ENCODE peak calls at places on chromosomes 1 and 21, in seven cellular contexts. One of them, this sample, is unnamed.

GRCh38 chr1:165036403-165036802 is 320.1 kb downstream of the LMX1A start:
- DNase-seq in PC-9: no peak
- DNase-seq in WTC11: no peak
- DNase-seq in lung: no peak
- DNase-seq in upper lobe of right lung: no peak
- DNase-seq in HepG2: no peak
- DNase-seq in CD4-positive, alpha-beta T cell: no peak
- DNase-seq in this sample: no peak

GRCh38 chr1:55575571-55576279 is 360.6 kb upstream of the USP24 start:
- DNase-seq in upper lobe of right lung: no peak
- DNase-seq in HepG2: no peak
- DNase-seq in WTC11: no peak
- DNase-seq in lung: no peak
- DNase-seq in CD4-positive, alpha-beta T cell: no peak
- DNase-seq in PC-9: no peak
- DNase-seq in this sample: no peak

GRCh38 chr1:78254517-78254916 is 208.8 kb downstream of the GIPC2 start:
- DNase-seq in WTC11: no peak
- DNase-seq in upper lobe of right lung: no peak
- DNase-seq in HepG2: no peak
- DNase-seq in lung: no peak
- DNase-seq in CD4-positive, alpha-beta T cell: no peak
- DNase-seq in PC-9: peak
- DNase-seq in this sample: no peak

GRCh38 chr1:205600085-205600484 is 31.7 kb downstream of the ELK4 start:
- DNase-seq in upper lobe of right lung: no peak
- DNase-seq in PC-9: no peak
- DNase-seq in HepG2: no peak
- DNase-seq in WTC11: no peak
- DNase-seq in lung: no peak
- DNase-seq in CD4-positive, alpha-beta T cell: no peak
- DNase-seq in this sample: no peak

GRCh38 chr1:242412921-242413320 is 111.6 kb downstream of the PLD5 start:
- DNase-seq in CD4-positive, alpha-beta T cell: no peak
- DNase-seq in HepG2: no peak
- DNase-seq in upper lobe of right lung: no peak
- DNase-seq in WTC11: no peak
- DNase-seq in PC-9: no peak
- DNase-seq in lung: no peak
- DNase-seq in this sample: no peak

GRCh38 chr1:90579212-90579802 is 137.8 kb downstream of the BARHL2 start:
- DNase-seq in lung: no peak
- DNase-seq in upper lobe of right lung: no peak
- DNase-seq in HepG2: peak
- DNase-seq in CD4-positive, alpha-beta T cell: no peak
- DNase-seq in WTC11: no peak
- DNase-seq in PC-9: peak
- DNase-seq in this sample: no peak

GRCh38 chr1:159891275-159892157 is 8.4 kb downstream of the CFAP45 start:
- DNase-seq in WTC11: peak
- DNase-seq in HepG2: peak
- DNase-seq in lung: peak
- DNase-seq in PC-9: peak
- DNase-seq in CD4-positive, alpha-beta T cell: peak
- DNase-seq in upper lobe of right lung: peak
- DNase-seq in this sample: peak

GRCh38 chr1:214187933-214188332 is 93.0 kb upstream of the SMYD2 start:
- DNase-seq in WTC11: no peak
- DNase-seq in PC-9: no peak
- DNase-seq in lung: no peak
- DNase-seq in CD4-positive, alpha-beta T cell: no peak
- DNase-seq in upper lobe of right lung: no peak
- DNase-seq in HepG2: no peak
- DNase-seq in this sample: no peak

GRCh38 chr1:33128781-33129180 is 47.8 kb downstream of the AZIN2 start:
- DNase-seq in upper lobe of right lung: no peak
- DNase-seq in lung: no peak
- DNase-seq in CD4-positive, alpha-beta T cell: no peak
- DNase-seq in WTC11: no peak
- DNase-seq in HepG2: no peak
- DNase-seq in PC-9: no peak
- DNase-seq in this sample: no peak

GRCh38 chr1:33133478-33134105 is 48.3 kb downstream of the TRIM62 start:
- DNase-seq in WTC11: no peak
- DNase-seq in HepG2: no peak
- DNase-seq in lung: no peak
- DNase-seq in CD4-positive, alpha-beta T cell: no peak
- DNase-seq in PC-9: no peak
- DNase-seq in upper lobe of right lung: no peak
- DNase-seq in this sample: no peak

GRCh38 chr1:33132549-33132948 is 49.3 kb downstream of the TRIM62 start:
- DNase-seq in upper lobe of right lung: no peak
- DNase-seq in PC-9: no peak
- DNase-seq in WTC11: no peak
- DNase-seq in HepG2: no peak
- DNase-seq in lung: no peak
- DNase-seq in CD4-positive, alpha-beta T cell: no peak
- DNase-seq in this sample: no peak

GRCh38 chr1:33130297-33130696 is 49.3 kb downstream of the AZIN2 start:
- DNase-seq in HepG2: no peak
- DNase-seq in upper lobe of right lung: no peak
- DNase-seq in CD4-positive, alpha-beta T cell: no peak
- DNase-seq in WTC11: no peak
- DNase-seq in lung: no peak
- DNase-seq in PC-9: no peak
- DNase-seq in this sample: peak

DNA sequence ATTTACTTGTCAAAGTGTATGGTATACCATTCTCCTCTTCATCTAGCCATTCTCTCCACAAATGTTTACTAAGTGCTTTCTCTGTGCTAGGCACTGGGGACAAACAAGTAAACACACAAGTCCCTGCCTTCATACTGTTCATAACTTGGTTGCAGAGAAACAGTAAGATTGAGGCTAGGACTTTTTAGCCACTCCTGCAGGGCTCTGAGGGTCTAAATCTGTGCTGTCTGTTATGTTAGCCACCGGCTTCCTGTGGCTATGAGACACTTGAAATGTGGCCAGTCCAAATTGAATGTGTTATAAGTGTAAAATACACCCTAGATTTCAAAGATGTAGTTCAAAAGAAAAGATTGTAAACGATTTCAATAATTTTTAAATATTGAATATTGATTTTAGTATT is 50.2 kb downstream of the AZIN2 start:
- DNase-seq in upper lobe of right lung: no peak
- DNase-seq in PC-9: no peak
- DNase-seq in lung: no peak
- DNase-seq in HepG2: no peak
- DNase-seq in CD4-positive, alpha-beta T cell: no peak
- DNase-seq in WTC11: no peak
- DNase-seq in this sample: no peak
- TF ChIP-seq CTCF in upper lobe of right lung: no peak
- TF ChIP-seq CTCF in PC-9: no peak
- TF ChIP-seq CTCF in lung: no peak
- TF ChIP-seq CTCF in HepG2: no peak
- TF ChIP-seq CTCF in CD4-positive, alpha-beta T cell: no peak
- TF ChIP-seq CTCF in WTC11: no peak
- TF ChIP-seq CTCF in this sample: no peak

DNA sequence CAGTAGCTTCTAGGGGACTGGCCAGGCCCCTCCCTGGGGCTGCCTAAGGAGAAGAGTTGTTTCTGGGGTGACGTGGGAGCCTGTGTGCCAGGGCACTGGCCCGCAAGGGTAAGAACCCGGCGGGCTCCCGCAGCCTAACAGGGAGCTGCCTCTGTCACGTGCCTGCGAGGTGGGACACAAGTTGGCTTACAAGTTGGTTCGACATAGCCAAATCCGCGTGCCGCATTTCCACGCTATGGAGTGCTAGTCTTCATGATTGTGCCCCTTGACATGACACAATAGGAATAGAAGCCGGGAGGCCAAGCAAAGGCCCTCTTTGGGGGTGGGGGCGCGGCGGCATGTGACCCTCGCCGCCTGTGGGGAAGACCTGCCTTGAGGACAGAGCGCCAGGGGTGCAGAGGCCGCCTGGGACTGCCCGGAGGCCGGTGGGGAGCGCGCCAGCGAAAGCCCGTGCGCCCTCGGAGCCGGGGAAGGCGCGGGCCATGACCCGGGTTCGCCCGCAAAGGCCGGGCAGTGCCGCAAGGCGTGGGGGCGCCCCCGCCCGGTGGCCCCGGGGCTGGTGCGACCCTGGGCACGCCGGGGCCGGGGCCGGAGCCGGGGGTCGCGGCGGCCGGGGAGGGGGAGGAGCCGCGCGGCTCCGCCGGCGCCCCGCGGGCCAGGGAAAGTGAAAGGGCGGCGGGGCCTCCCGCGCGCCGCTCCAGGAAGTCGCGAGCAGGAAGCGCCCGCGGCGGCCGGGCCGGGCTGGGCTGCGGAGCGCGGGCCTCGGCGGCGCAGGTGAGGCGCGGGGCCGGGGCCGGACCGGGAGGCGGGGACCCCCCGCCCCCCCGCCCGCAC is at the start of gene SLC37A1:
- DNase-seq in WTC11: peak
- DNase-seq in HepG2: no peak
- DNase-seq in lung: no peak
- DNase-seq in PC-9: no peak
- DNase-seq in upper lobe of right lung: peak
- DNase-seq in CD4-positive, alpha-beta T cell: peak
- DNase-seq in this sample: peak
- TF ChIP-seq CTCF in WTC11: no peak
- TF ChIP-seq CTCF in HepG2: no peak
- TF ChIP-seq CTCF in lung: no peak
- TF ChIP-seq CTCF in PC-9: no peak
- TF ChIP-seq CTCF in upper lobe of right lung: no peak
- TF ChIP-seq CTCF in CD4-positive, alpha-beta T cell: no peak
- TF ChIP-seq CTCF in this sample: no peak

DNA sequence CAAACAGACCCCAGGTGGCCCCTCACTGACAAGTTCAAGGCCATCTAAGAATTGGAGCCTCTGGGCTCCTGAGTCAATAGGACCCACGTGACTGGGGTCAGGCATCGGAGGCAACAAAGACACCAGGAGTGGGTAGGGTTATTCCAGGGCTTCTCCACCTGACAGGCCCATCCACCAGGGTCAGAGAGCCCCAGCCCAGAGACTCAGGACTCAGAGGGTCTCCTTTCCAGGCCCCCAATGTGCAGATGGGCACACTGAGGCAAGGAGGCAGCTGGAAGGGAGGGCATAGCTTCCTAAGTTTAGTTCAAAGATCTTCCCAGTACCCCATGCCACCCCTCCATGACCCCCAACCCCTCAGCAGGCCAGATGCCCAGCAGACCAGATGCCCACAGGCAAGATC is 388.6 kb downstream of the MATN1 start:
- DNase-seq in lung: no peak
- DNase-seq in WTC11: no peak
- DNase-seq in CD4-positive, alpha-beta T cell: no peak
- DNase-seq in upper lobe of right lung: no peak
- DNase-seq in HepG2: no peak
- DNase-seq in PC-9: no peak
- DNase-seq in this sample: no peak
- TF ChIP-seq CTCF in lung: no peak
- TF ChIP-seq CTCF in WTC11: no peak
- TF ChIP-seq CTCF in CD4-positive, alpha-beta T cell: no peak
- TF ChIP-seq CTCF in upper lobe of right lung: no peak
- TF ChIP-seq CTCF in HepG2: no peak
- TF ChIP-seq CTCF in PC-9: no peak
- TF ChIP-seq CTCF in this sample: no peak

GRCh38 chr1:32741417-32742131 is 39.0 kb upstream of the SYNC start:
- DNase-seq in HepG2: no peak
- DNase-seq in WTC11: no peak
- DNase-seq in lung: no peak
- DNase-seq in CD4-positive, alpha-beta T cell: no peak
- DNase-seq in upper lobe of right lung: peak
- DNase-seq in PC-9: no peak
- DNase-seq in this sample: no peak
- TF ChIP-seq CTCF in HepG2: peak
- TF ChIP-seq CTCF in WTC11: no peak
- TF ChIP-seq CTCF in lung: no peak
- TF ChIP-seq CTCF in CD4-positive, alpha-beta T cell: no peak
- TF ChIP-seq CTCF in upper lobe of right lung: peak
- TF ChIP-seq CTCF in PC-9: no peak
- TF ChIP-seq CTCF in this sample: peak